ENCODE peak calls at places on chromosome 12, in five cellular contexts. A is endothelial cell of umbilical vein, T is ovary, N is A549, C is hepatocyte. X is an unnamed sample.

GRCh38 chr12:14883663-14884062 is 2.0 kb downstream of the MGP start:
- DNase-seq in A (no peak), T (no peak), N (no peak), C (no peak), X (no peak)

GRCh38 chr12:84727964-84728363 is 184.6 kb downstream of the SLC6A15 start:
- DNase-seq in A (no peak), T (no peak), N (no peak), C (peak; percentile 8), X (no peak)

GRCh38 chr12:130672122-130672825 is 43.8 kb downstream of the RIMBP2 start:
- DNase-seq in A (no peak), T (no peak), N (no peak), C (no peak), X (no peak)

GRCh38 chr12:130013771-130014484 is 110.1 kb upstream of the TMEM132D start:
- DNase-seq in A (no peak), T (no peak), N (peak; percentile 56), C (peak; percentile 80), X (no peak)

GRCh38 chr12:112714166-112714565 is 77.4 kb upstream of the RPH3A start:
- DNase-seq in A (no peak), T (no peak), N (no peak), C (no peak), X (no peak)

GRCh38 chr12:50740307-50740706 is 23.6 kb upstream of the ATF1 start:
- DNase-seq in A (no peak), T (no peak), N (no peak), C (no peak), X (no peak)

GRCh38 chr12:97940629-97941028 is 478.0 kb downstream of the RMST start:
- DNase-seq in A (no peak), T (no peak), N (no peak), C (no peak), X (no peak)

GRCh38 chr12:52063986-52064649 is 5.7 kb upstream of the ATG101 start:
- DNase-seq in A (peak; percentile 73), T (peak; percentile 84), N (peak; percentile 70), C (no peak), X (peak; percentile 77)

GRCh38 chr12:120659151-120659525 is 18.7 kb downstream of the CABP1 start:
- DNase-seq in A (no peak), T (no peak), N (no peak), C (no peak), X (no peak)

GRCh38 chr12:108564724-108565123 is 2.3 kb downstream of the ISCU start:
- DNase-seq in A (no peak), T (no peak), N (no peak), C (no peak), X (no peak)

GRCh38 chr12:71755146-71755892 is 656 bp downstream of the RAB21 start:
- DNase-seq in A (peak; percentile 70), T (peak; percentile 51), N (peak; percentile 41), C (peak; percentile 49), X (peak; percentile 75)

GRCh38 chr12:120352117-120352516 is 16.8 kb downstream of the MSI1 start:
- DNase-seq in A (no peak), T (no peak), N (peak; percentile 64), C (no peak), X (no peak)

GRCh38 chr12:31647106-31647505 is 12.4 kb upstream of the ETFBKMT start:
- DNase-seq in A (no peak), T (no peak), N (no peak), C (no peak), X (no peak)

DNA sequence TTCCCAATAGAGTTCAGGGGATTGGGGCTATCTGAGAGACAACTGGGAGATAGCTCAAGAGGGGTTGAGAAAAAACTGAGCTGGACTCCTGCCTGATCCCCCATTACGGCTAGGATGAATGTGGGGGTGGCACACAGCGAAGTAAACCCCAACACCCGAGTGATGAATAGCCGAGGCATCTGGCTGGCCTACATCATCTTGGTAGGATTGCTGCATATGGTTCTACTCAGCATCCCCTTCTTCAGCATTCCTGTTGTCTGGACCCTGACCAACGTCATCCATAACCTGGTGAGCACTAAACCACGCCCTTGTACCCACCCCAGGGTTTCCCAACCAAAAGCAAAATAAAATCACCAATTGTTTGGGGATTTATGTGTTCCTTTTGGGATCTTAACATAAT is 1.0 kb downstream of the ORMDL2 start:
- DNase-seq in A (no peak), T (no peak), N (no peak), C (no peak), X (no peak)
- H3K4me3 ChIP-seq in A (no peak overlapping the region), T (no peak overlapping the region), N (peak overlapping the region; percentile 77), C (peak overlapping the region; percentile 43), X (peak overlapping the region; percentile 84)

GRCh38 chr12:122150127-122150681 is 23.8 kb downstream of the IL31 start:
- DNase-seq in A (no peak), T (no peak), N (no peak), C (no peak), X (no peak)

GRCh38 chr12:122147514-122148290 is 26.3 kb downstream of the IL31 start:
- DNase-seq in A (no peak), T (no peak), N (no peak), C (no peak), X (no peak)

GRCh38 chr12:122155705-122156104 is 18.3 kb downstream of the IL31 start:
- DNase-seq in A (no peak), T (no peak), N (no peak), C (no peak), X (no peak)

GRCh38 chr12:122148657-122149056 is 25.4 kb downstream of the IL31 start:
- DNase-seq in A (no peak), T (no peak), N (no peak), C (no peak), X (no peak)

DNA sequence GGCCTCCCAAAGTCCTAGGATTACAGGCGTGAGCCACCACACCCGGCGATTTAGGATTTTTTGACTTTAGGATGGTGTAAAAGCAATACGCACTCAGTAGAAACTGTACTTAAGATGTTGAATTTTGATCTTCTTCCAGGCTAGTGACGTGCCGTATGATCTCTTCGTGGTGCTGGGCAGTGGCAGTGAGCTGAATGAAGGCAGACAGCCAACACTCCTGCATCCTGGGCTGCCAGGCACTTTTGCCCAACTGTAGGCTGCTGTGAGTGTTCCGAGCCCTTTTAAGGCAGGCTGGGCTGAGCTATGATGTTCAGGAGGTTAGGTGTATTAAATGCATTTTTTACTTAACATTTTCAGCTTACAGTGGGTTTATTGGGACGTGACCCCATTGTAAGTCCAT is 21.3 kb downstream of the IL31 start:
- DNase-seq in A (no peak), T (no peak), N (no peak), C (no peak), X (no peak)
- H3K4me1 ChIP-seq in A (no peaks in the 10 kb centered on the region), T (no peaks in the 10 kb centered on the region), N (no peaks in the 10 kb centered on the region), C (no peaks in the 10 kb centered on the region), X (no peaks in the 10 kb centered on the region)

GRCh38 chr12:53561590-53561953 is 54.3 kb upstream of the NPFF start:
- DNase-seq in A (peak; percentile 93), T (no peak), N (peak; percentile 88), C (peak; percentile 27), X (no peak)

GRCh38 chr12:53563452-53563851 is 56.2 kb upstream of the NPFF start:
- DNase-seq in A (no peak), T (no peak), N (no peak), C (no peak), X (no peak)

GRCh38 chr12:53560386-53560785 is 53.1 kb upstream of the NPFF start:
- DNase-seq in A (peak; percentile 84), T (no peak), N (no peak), C (no peak), X (no peak)

GRCh38 chr12:53558631-53559030 is 51.3 kb upstream of the NPFF start:
- DNase-seq in A (no peak), T (no peak), N (no peak), C (no peak), X (no peak)

DNA sequence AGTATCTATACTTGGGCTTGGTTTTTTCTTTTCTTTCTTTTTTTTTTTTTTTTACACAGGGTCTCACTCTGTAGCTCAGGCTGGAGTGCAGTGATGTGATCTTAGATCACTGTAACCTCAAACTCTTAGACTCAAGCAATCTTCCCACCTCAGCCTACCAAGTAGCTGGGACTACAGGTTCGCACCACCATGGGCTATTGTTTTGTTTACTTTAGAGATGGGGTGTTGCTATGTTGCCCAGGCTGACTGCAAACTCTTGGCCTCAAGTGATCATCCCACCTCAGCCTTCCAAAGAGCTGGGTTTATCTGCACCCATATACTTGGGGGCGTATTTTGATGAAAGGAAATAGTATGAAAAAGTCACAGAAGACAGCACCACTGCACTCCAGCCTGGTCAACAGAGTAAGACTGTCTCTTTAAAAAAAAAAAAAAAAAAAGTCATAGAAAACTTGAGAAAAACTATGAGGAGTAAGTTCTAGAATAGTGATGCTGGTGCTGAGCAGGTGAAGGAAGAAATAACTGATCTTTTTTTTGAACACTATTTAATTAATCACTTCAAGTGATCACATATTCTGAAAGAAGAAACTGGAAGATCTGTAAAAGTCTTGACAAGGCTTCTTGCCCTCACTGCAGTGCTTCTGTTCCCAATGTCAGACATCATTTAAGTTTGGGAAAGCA is 53.8 kb upstream of the NPFF start:
- DNase-seq in A (no peak), T (no peak), N (no peak), C (no peak), X (no peak)
- TF ChIP-seq CTCF in A (no peak), T (no peak), N (no peak), C (no peak), X (no peak)

DNA sequence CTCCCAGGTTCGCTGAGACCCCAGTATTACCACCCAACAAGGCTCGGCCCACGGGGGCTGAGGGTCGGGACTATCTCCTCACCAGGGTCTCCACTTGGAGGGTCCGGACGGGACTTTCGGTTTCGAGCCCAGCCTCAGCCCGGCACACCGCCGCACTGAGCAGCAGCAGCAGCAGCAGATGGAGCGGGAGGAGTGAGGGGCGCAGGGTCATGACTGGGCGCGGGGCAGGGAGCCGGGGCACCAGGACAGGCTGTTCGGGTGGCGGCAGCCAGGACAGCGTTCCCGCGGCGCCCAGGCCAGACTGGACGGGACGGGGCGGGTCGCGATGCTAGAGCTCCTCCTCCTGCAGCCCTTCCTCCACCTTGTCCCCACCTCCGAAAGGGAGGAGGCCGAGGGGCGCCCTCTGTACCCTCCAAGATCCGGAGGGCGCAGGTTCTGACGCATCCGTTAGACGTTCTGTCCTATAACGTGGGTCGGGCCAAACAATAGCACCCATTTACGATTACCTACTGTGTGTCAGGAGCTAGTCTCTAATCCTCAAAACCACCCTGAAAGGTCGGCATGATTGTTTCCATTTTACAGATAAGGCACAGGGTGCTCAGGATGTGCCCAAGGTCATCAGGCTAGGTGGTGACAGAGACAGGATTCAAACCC is at the start of gene FKBP11:
- DNase-seq in A (peak; percentile 62), T (peak; percentile 62), N (peak; percentile 51), C (peak; percentile 80), X (peak; percentile 77)
- H3K4me3 ChIP-seq in A (peak within 1 kb of the TSS; percentile 98), T (peak within 1 kb of the TSS; percentile 59), N (peak within 1 kb of the TSS; percentile 71), C (peak within 1 kb of the TSS; percentile 99), X (peak within 1 kb of the TSS; percentile 83)

X was measured in psoas muscle.